ENCODE peak calls at places on chromosomes 3 and 15, in eight cellular contexts. Q is stomach, Z is GM23338, E is prostate gland, P is transverse colon, H is breast epithelium, U is HCT116, S is HL-60. T is an unnamed sample.

GRCh38 chr3:134847349-134847748 is 52.3 kb downstream of the EPHB1 start:
- DNase-seq in E (no peak), H (no peak), Q (no peak), Z (no peak), P (no peak), U (no peak), S (no peak), T (no peak)

GRCh38 chr3:14847613-14848541 is 29.1 kb downstream of the FGD5 start:
- DNase-seq in Z (peak; percentile 86), E (no peak), S (no peak), U (peak; percentile 15), Q (peak; percentile 59), H (no peak), P (peak; percentile 78), T (peak; percentile 60)

GRCh38 chr3:181723568-181724431 is 12.1 kb downstream of the SOX2 start:
- DNase-seq in E (no peak), S (no peak), Z (peak; percentile 79), U (no peak), P (no peak), Q (no peak), H (no peak), T (peak; percentile 46)

GRCh38 chr15:74958320-74958907 is 1.8 kb upstream of the RPP25 start:
- DNase-seq in Z (peak; percentile 84), U (no peak), H (peak; percentile 50), S (no peak), Q (peak; percentile 81), P (peak; percentile 87), E (peak; percentile 25), T (peak; percentile 79)

GRCh38 chr3:185316740-185317407 is 46.1 kb upstream of the MAP3K13 start:
- DNase-seq in H (no peak), U (no peak), Q (no peak), P (no peak), Z (no peak), S (peak; percentile 45), E (no peak), T (no peak)

GRCh38 chr3:130755666-130756065 is 9.0 kb upstream of the PIK3R4 start:
- DNase-seq in S (no peak), Q (no peak), H (no peak), P (no peak), U (no peak), Z (peak; percentile 5), E (no peak), T (no peak)

GRCh38 chr3:120227710-120228347 is 57.2 kb downstream of the GPR156 start:
- DNase-seq in S (no peak), Z (peak; percentile 25), H (no peak), U (no peak), P (no peak), Q (no peak), E (no peak), T (no peak)

GRCh38 chr3:31456373-31456772 is 76.4 kb upstream of the STT3B start:
- DNase-seq in H (no peak), Q (no peak), S (peak; percentile 87), P (no peak), Z (no peak), E (no peak), U (no peak), T (no peak)

GRCh38 chr3:42613462-42613861 is 13.0 kb downstream of the NKTR start:
- DNase-seq in P (no peak), E (no peak), U (no peak), Q (no peak), S (no peak), Z (peak; percentile 49), H (no peak), T (no peak)

GRCh38 chr15:98155356-98155755 is 194.9 kb downstream of the ARRDC4 start:
- DNase-seq in P (no peak), Z (no peak), H (no peak), E (no peak), U (no peak), S (no peak), Q (no peak), T (no peak)

GRCh38 chr3:24583004-24583403 is 88.4 kb upstream of the THRB start:
- DNase-seq in E (no peak), U (no peak), S (no peak), Q (no peak), H (no peak), Z (peak; percentile 39), P (no peak), T (no peak)

GRCh38 chr15:84967380-84967779 is 14.3 kb upstream of the PDE8A start:
- DNase-seq in P (no peak), Z (no peak), Q (no peak), H (no peak), S (no peak), U (no peak), E (no peak), T (no peak)

GRCh38 chr3:187021748-187022402 is 91.5 kb downstream of the ST6GAL1 start:
- DNase-seq in S (no peak), H (no peak), P (no peak), U (no peak), Q (no peak), Z (no peak), E (no peak), T (no peak)

GRCh38 chr3:152285509-152285908 is 16.8 kb downstream of the MBNL1 start:
- DNase-seq in Q (no peak), P (no peak), E (no peak), H (no peak), S (no peak), U (no peak), Z (no peak), T (no peak)

GRCh38 chr15:65082303-65082958 is 5.9 kb downstream of the KBTBD13 start:
- DNase-seq in P (peak; percentile 69), U (no peak), H (no peak), Z (peak; percentile 62), S (no peak), Q (no peak), E (peak; percentile 22), T (no peak)

GRCh38 chr3:46985588-46985987 is 6.1 kb downstream of the NBEAL2 start:
- DNase-seq in S (no peak), Q (no peak), P (no peak), Z (no peak), H (no peak), U (no peak), E (no peak), T (no peak)

GRCh38 chr3:146326875-146327543 is 76.1 kb upstream of the PLSCR4 start:
- DNase-seq in H (no peak), E (no peak), U (peak; percentile 35), Z (peak; percentile 40), P (peak; percentile 49), S (no peak), Q (peak; percentile 47), T (no peak)

GRCh38 chr15:48644827-48645557 is 517 bp downstream of the FBN1 start:
- DNase-seq in S (no peak), Z (peak; percentile 73), Q (no peak), E (no peak), H (no peak), U (no peak), P (no peak), T (peak; percentile 90)

DNA sequence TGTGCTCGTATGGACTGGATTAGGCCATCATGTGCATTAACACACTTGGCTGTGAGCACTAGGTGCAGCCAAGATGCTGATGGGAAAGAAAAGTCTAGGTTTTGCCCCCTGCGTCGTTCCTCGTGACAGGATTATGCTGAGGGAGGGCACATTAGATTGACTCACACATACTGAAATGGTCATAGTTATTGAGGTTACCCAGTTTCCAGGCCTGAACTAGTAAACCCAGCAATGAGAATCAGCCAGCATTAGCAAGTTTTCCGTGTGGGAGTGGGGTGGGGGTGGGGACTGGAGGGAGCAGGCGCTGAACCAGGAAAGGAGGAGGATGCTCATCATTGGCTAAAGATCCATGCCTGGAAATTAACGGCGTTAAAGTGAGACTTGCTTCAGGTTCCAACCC is 224.9 kb upstream of the TPRG1 start:
- DNase-seq in Q (no peak), E (no peak), Z (no peak), U (no peak), P (no peak), H (no peak), S (no peak), T (no peak)
- TF ChIP-seq POLR2AphosphoS5 in Q (no peak), E (no peak), Z (no peak), U (no peak), P (no peak), H (peak; percentile 46), S (no peak), T (no peak)

GRCh38 chr3:72892081-72892763 is 4.4 kb downstream of the GXYLT2 start:
- DNase-seq in Q (no peak), H (no peak), Z (no peak), S (peak; percentile 16), P (peak; percentile 27), U (no peak), E (no peak), T (no peak)
- TF ChIP-seq POLR2AphosphoS5 in Q (peak; percentile 21), H (no peak), Z (no peak), S (no peak), P (peak; percentile 26), U (no peak), E (no peak), T (peak; percentile 26)

DNA sequence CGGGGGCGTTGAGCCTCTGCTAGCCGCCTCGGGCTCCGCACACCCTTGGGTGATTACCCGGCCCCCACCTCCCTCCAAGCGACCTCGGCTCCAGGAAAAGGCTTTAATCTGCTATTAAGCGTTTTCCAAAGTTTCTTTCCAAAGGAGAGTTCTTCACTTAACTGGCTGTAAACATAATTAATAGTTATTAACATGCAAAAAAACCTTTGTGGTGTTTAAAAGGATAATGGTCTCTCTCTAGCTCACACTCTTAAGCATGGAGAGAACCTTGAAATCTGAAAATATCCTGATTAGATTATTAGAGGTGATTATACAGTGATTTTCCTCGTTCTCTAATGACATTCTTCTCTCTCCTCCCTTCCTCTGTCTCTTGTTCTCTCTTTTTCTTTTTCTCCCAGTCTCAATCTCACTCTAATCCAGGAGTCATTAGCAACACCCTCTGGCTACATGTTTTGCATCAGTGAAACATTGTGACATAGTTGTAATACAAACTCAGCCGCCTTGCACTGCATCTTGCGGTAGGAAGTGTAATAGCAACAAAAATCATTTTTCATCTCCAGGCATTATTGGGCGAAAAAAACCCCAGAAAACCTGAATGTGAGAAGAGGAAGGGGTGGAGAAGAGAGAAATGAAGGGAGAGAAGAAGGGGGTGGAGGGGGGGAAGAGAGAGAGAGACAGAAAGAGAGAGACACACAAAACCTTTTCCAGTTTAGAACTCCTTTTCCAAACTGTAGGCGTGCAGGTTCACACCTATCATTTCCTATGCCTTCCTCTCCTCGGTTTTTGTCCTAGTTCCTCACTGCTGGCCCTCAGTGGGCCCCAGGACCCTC is 24.4 kb downstream of the NR2F2 start:
- DNase-seq in E (no peak), U (no peak), Q (no peak), P (no peak), Z (no peak), H (no peak), S (peak; percentile 79), T (no peak)
- TF ChIP-seq POLR2AphosphoS5 in E (peak; percentile 32), U (no peak), Q (peak; percentile 83), P (peak; percentile 51), Z (no peak), H (no peak), S (peak; percentile 9), T (peak; percentile 49)

GRCh38 chr3:28018925-28019718 is 222.3 kb upstream of the CMC1 start:
- DNase-seq in Z (no peak), E (no peak), S (no peak), U (no peak), P (no peak), Q (no peak), H (no peak), T (no peak)

GRCh38 chr3:28022916-28023315 is 218.5 kb upstream of the CMC1 start:
- DNase-seq in P (no peak), H (no peak), Z (no peak), U (no peak), Q (no peak), S (peak; percentile 43), E (no peak), T (no peak)

GRCh38 chr3:28013864-28014473 is 227.4 kb upstream of the CMC1 start:
- DNase-seq in Q (no peak), H (no peak), U (no peak), S (no peak), E (no peak), Z (no peak), P (no peak), T (no peak)

GRCh38 chr3:28019740-28020139 is 221.7 kb upstream of the CMC1 start:
- DNase-seq in U (no peak), Q (no peak), H (no peak), P (no peak), E (no peak), S (no peak), Z (no peak), T (no peak)
- TF ChIP-seq POLR2AphosphoS5 in U (no peak), Q (no peak), H (no peak), P (no peak), E (no peak), S (no peak), Z (no peak), T (no peak)

T was measured in upper lobe of left lung.